ENCODE peak calls at places on chromosomes 12 and 14, in five cellular contexts. V is bronchial epithelial cell, Y is pons, B is Peyer's patch, F is endothelial cell. L is an unnamed sample.

GRCh38 chr14:87332001-87332400 is 661.0 kb downstream of the GALC start:
- DNase-seq in V (peak; percentile 61), F (no peak), B (no peak), Y (no peak), L (no peak)

GRCh38 chr14:31510222-31510621 is 22.4 kb upstream of the GPR33 start:
- DNase-seq in Y (peak; percentile 36), F (no peak), V (peak; percentile 32), B (no peak), L (peak; percentile 28)

GRCh38 chr14:71686677-71687076 is 245.6 kb upstream of the RGS6 start:
- DNase-seq in F (no peak), Y (no peak), V (no peak), B (no peak), L (no peak)

GRCh38 chr12:57630891-57631433 is 2.0 kb downstream of the B4GALNT1 start:
- DNase-seq in V (no peak), F (no peak), B (no peak), Y (no peak), L (no peak)

GRCh38 chr14:103859416-103860202 is 12.2 kb upstream of the PPP1R13B start:
- DNase-seq in Y (no peak), V (no peak), F (no peak), B (no peak), L (no peak)

GRCh38 chr14:96105921-96106441 is 66.8 kb downstream of the C14orf132 start:
- DNase-seq in Y (no peak), F (no peak), V (peak; percentile 44), B (peak; percentile 61), L (no peak)

GRCh38 chr12:26203167-26203566 is 7.8 kb downstream of the SSPN start:
- DNase-seq in Y (no peak), F (no peak), B (no peak), V (no peak), L (no peak)

GRCh38 chr12:13099066-13099909 is 4.2 kb downstream of the GSG1 start:
- DNase-seq in F (peak; percentile 31), V (peak; percentile 46), B (no peak), Y (peak; percentile 48), L (no peak)

GRCh38 chr12:131114942-131115584 is 161.4 kb downstream of the ADGRD1 start:
- DNase-seq in F (no peak), Y (no peak), V (no peak), B (no peak), L (no peak)

GRCh38 chr14:54854181-54854580 is 48.4 kb downstream of the GCH1 start:
- DNase-seq in V (no peak), F (no peak), B (no peak), Y (no peak), L (peak; percentile 12)

GRCh38 chr14:74671789-74672188 is 41.1 kb downstream of the AREL1 start:
- DNase-seq in B (no peak), Y (no peak), V (peak; percentile 66), F (no peak), L (no peak)

GRCh38 chr14:80211143-80212024 is at the start of gene DIO2:
- DNase-seq in Y (peak; percentile 73), B (no peak), F (no peak), V (peak; percentile 4), L (no peak)

L was measured in CD4-positive, CD25-positive, alpha-beta regulatory T cell.